ENCODE peak calls at places on chromosomes 6 and 20, in six cellular contexts. R is SHP77 treated with DMSO at 0.1 percent for 48 hours, W is tibial nerve, N is Panc1, S is lung microvascular endothelial cell, B is GM12865. D is an unnamed sample.

GRCh38 chr6:137880633-137881521 is 13.8 kb downstream of the TNFAIP3 start:
- DNase-seq in R (no peak), W (no peak), N (no peak), S (no peak), B (no peak), D (no peak)

GRCh38 chr20:59632426-59633113 is 28.2 kb downstream of the PHACTR3 start:
- DNase-seq in R (no peak), W (no peak), N (no peak), S (no peak), B (no peak), D (no peak)

GRCh38 chr6:44472250-44472945 is 84.9 kb downstream of the CDC5L start:
- DNase-seq in R (no peak), W (no peak), N (no peak), S (peak; percentile 26), B (no peak), D (no peak)

GRCh38 chr6:99543968-99544367 is 24.5 kb downstream of the CCNC start:
- DNase-seq in R (no peak), W (no peak), N (no peak), S (no peak), B (no peak), D (no peak)

GRCh38 chr6:17622144-17622543 is 22.0 kb downstream of the FAM8A1 start:
- DNase-seq in R (no peak), W (no peak), N (no peak), S (no peak), B (no peak), D (no peak)

GRCh38 chr6:133431031-133431430 is 189.9 kb downstream of the EYA4 start:
- DNase-seq in R (no peak), W (no peak), N (no peak), S (no peak), B (no peak), D (no peak)

GRCh38 chr6:118591897-118592296 is 43.8 kb downstream of the PLN start:
- DNase-seq in R (no peak), W (no peak), N (no peak), S (no peak), B (no peak), D (no peak)

GRCh38 chr20:36145877-36146707 is 8.4 kb upstream of the EPB41L1 start:
- DNase-seq in R (no peak), W (no peak), N (no peak), S (no peak), B (peak; percentile 64), D (no peak)

GRCh38 chr6:144564202-144564601 is 279.1 kb downstream of the UTRN start:
- DNase-seq in R (no peak), W (no peak), N (no peak), S (no peak), B (no peak), D (no peak)

GRCh38 chr6:39786636-39787035 is 5.5 kb upstream of the DAAM2 start:
- DNase-seq in R (no peak), W (no peak), N (no peak), S (no peak), B (no peak), D (no peak)

GRCh38 chr20:56440346-56441007 is 27.9 kb upstream of the RTF2 start:
- DNase-seq in R (no peak), W (no peak), N (no peak), S (no peak), B (peak; percentile 81), D (peak; percentile 64)

GRCh38 chr20:6480328-6481030 is 287.0 kb upstream of the BMP2 start:
- DNase-seq in R (no peak), W (no peak), N (no peak), S (no peak), B (no peak), D (no peak)

GRCh38 chr6:37489697-37490336 is 9.9 kb downstream of the CCDC167 start:
- DNase-seq in R (no peak), W (no peak), N (no peak), S (no peak), B (peak; percentile 47), D (no peak)

GRCh38 chr6:144264270-144265060 is 20.7 kb upstream of the UTRN start:
- DNase-seq in R (no peak), W (no peak), N (peak; percentile 79), S (peak; percentile 62), B (no peak), D (no peak)

GRCh38 chr20:347317-347639 is 367 bp downstream of the NRSN2 start:
- DNase-seq in R (no peak), W (no peak), N (no peak), S (no peak), B (no peak), D (no peak)

GRCh38 chr20:16369441-16369840 is 203.8 kb downstream of the KIF16B start:
- DNase-seq in R (no peak), W (no peak), N (no peak), S (no peak), B (no peak), D (no peak)

GRCh38 chr20:54272901-54273488 is 65.1 kb downstream of the PFDN4 start:
- DNase-seq in R (no peak), W (no peak), N (no peak), S (no peak), B (no peak), D (no peak)

GRCh38 chr6:119757467-119757866 is 407.9 kb upstream of the MAN1A1 start:
- DNase-seq in R (no peak), W (no peak), N (no peak), S (no peak), B (no peak), D (no peak)

GRCh38 chr6:19839237-19839546 is 2.0 kb downstream of the ID4 start:
- DNase-seq in R (no peak), W (no peak), N (no peak), S (no peak), B (no peak), D (no peak)

GRCh38 chr6:108555399-108556052 is 5.2 kb upstream of the FOXO3 start:
- DNase-seq in R (no peak), W (peak; percentile 44), N (no peak), S (no peak), B (no peak), D (no peak)